ENCODE peak calls at places on chromosomes 2 and 18, in six cellular contexts. One of them, this sample, is unnamed.
A peak's percentile ranks its signal among the peaks of the same experiment; 100 is the strongest.

GRCh38 chr2:218317832-218318231 is 25.5 kb upstream of the TMBIM1 start:
- DNase-seq in upper lobe of right lung: no peak
- DNase-seq in sigmoid colon: no peak
- DNase-seq in nephron progenitor cell: no peak
- DNase-seq in dorsolateral prefrontal cortex: no peak
- DNase-seq in fibroblast of mammary gland: no peak
- DNase-seq in this sample: no peak

GRCh38 chr2:33634261-33634910 is 35.3 kb upstream of the FAM98A start:
- DNase-seq in upper lobe of right lung: no peak
- DNase-seq in sigmoid colon: no peak
- DNase-seq in nephron progenitor cell: no peak
- DNase-seq in dorsolateral prefrontal cortex: no peak
- DNase-seq in fibroblast of mammary gland: no peak
- DNase-seq in this sample: no peak

GRCh38 chr2:70733428-70734185 is 34.4 kb downstream of the ADD2 start:
- DNase-seq in upper lobe of right lung: no peak
- DNase-seq in sigmoid colon: no peak
- DNase-seq in nephron progenitor cell: no peak
- DNase-seq in dorsolateral prefrontal cortex: no peak
- DNase-seq in fibroblast of mammary gland: no peak
- DNase-seq in this sample: no peak

GRCh38 chr2:49108436-49108835 is 45.9 kb downstream of the FSHR start:
- DNase-seq in upper lobe of right lung: no peak
- DNase-seq in sigmoid colon: no peak
- DNase-seq in nephron progenitor cell: no peak
- DNase-seq in dorsolateral prefrontal cortex: no peak
- DNase-seq in fibroblast of mammary gland: no peak
- DNase-seq in this sample: no peak

GRCh38 chr2:190360561-190360960 is 17.2 kb downstream of the INPP1 start:
- DNase-seq in upper lobe of right lung: no peak
- DNase-seq in sigmoid colon: no peak
- DNase-seq in nephron progenitor cell: no peak
- DNase-seq in dorsolateral prefrontal cortex: no peak
- DNase-seq in fibroblast of mammary gland: no peak
- DNase-seq in this sample: no peak

GRCh38 chr2:101706819-101707177 is 9.3 kb downstream of the MAP4K4 start:
- DNase-seq in upper lobe of right lung: no peak
- DNase-seq in sigmoid colon: no peak
- DNase-seq in nephron progenitor cell: no peak
- DNase-seq in dorsolateral prefrontal cortex: no peak
- DNase-seq in fibroblast of mammary gland: no peak
- DNase-seq in this sample: no peak

GRCh38 chr2:232986155-232986554 is 26.9 kb downstream of the NGEF start:
- DNase-seq in upper lobe of right lung: no peak
- DNase-seq in sigmoid colon: no peak
- DNase-seq in nephron progenitor cell: no peak
- DNase-seq in dorsolateral prefrontal cortex: no peak
- DNase-seq in fibroblast of mammary gland: no peak
- DNase-seq in this sample: no peak

GRCh38 chr2:100060875-100061274 is 81.5 kb downstream of the AFF3 start:
- DNase-seq in upper lobe of right lung: no peak
- DNase-seq in sigmoid colon: no peak
- DNase-seq in nephron progenitor cell: no peak
- DNase-seq in dorsolateral prefrontal cortex: no peak
- DNase-seq in fibroblast of mammary gland: no peak
- DNase-seq in this sample: no peak

GRCh38 chr2:106359512-106359911 is 108.7 kb downstream of the RGPD3 start:
- DNase-seq in upper lobe of right lung: no peak
- DNase-seq in sigmoid colon: no peak
- DNase-seq in nephron progenitor cell: no peak
- DNase-seq in dorsolateral prefrontal cortex: no peak
- DNase-seq in fibroblast of mammary gland: no peak
- DNase-seq in this sample: no peak

GRCh38 chr2:124586835-124587234 is 561.7 kb downstream of the CNTNAP5 start:
- DNase-seq in upper lobe of right lung: no peak
- DNase-seq in sigmoid colon: no peak
- DNase-seq in nephron progenitor cell: no peak
- DNase-seq in dorsolateral prefrontal cortex: no peak
- DNase-seq in fibroblast of mammary gland: no peak
- DNase-seq in this sample: no peak

GRCh38 chr2:127106457-127106997 is 427 bp downstream of the BIN1 start:
- DNase-seq in upper lobe of right lung: peak; percentile 73
- DNase-seq in sigmoid colon: peak; percentile 80
- DNase-seq in nephron progenitor cell: peak; percentile 49
- DNase-seq in dorsolateral prefrontal cortex: no peak
- DNase-seq in fibroblast of mammary gland: no peak
- DNase-seq in this sample: no peak

GRCh38 chr2:215979615-215980014 is 33.7 kb downstream of the MREG start:
- DNase-seq in upper lobe of right lung: no peak
- DNase-seq in sigmoid colon: no peak
- DNase-seq in nephron progenitor cell: no peak
- DNase-seq in dorsolateral prefrontal cortex: no peak
- DNase-seq in fibroblast of mammary gland: no peak
- DNase-seq in this sample: no peak

GRCh38 chr2:135701442-135701841 is 40.2 kb upstream of the UBXN4 start:
- DNase-seq in upper lobe of right lung: no peak
- DNase-seq in sigmoid colon: no peak
- DNase-seq in nephron progenitor cell: no peak
- DNase-seq in dorsolateral prefrontal cortex: no peak
- DNase-seq in fibroblast of mammary gland: peak; percentile 76
- DNase-seq in this sample: no peak

GRCh38 chr18:76565238-76566173 is 70.5 kb upstream of the ZNF516 start:
- DNase-seq in upper lobe of right lung: peak; percentile 79
- DNase-seq in sigmoid colon: peak; percentile 90
- DNase-seq in nephron progenitor cell: peak; percentile 73
- DNase-seq in dorsolateral prefrontal cortex: no peak
- DNase-seq in fibroblast of mammary gland: peak; percentile 97
- DNase-seq in this sample: peak; percentile 89

GRCh38 chr2:157497603-157498314 is 53.9 kb upstream of the CYTIP start:
- DNase-seq in upper lobe of right lung: no peak
- DNase-seq in sigmoid colon: no peak
- DNase-seq in nephron progenitor cell: peak; percentile 10
- DNase-seq in dorsolateral prefrontal cortex: no peak
- DNase-seq in fibroblast of mammary gland: peak; percentile 50
- DNase-seq in this sample: no peak

GRCh38 chr18:27673861-27674260 is 488.8 kb upstream of the CHST9 start:
- DNase-seq in upper lobe of right lung: no peak
- DNase-seq in sigmoid colon: no peak
- DNase-seq in nephron progenitor cell: no peak
- DNase-seq in dorsolateral prefrontal cortex: no peak
- DNase-seq in fibroblast of mammary gland: no peak
- DNase-seq in this sample: no peak

GRCh38 chr2:1940660-1941059 is 196.3 kb upstream of the PXDN start:
- DNase-seq in upper lobe of right lung: peak; percentile 74
- DNase-seq in sigmoid colon: peak; percentile 59
- DNase-seq in nephron progenitor cell: no peak
- DNase-seq in dorsolateral prefrontal cortex: peak; percentile 65
- DNase-seq in fibroblast of mammary gland: peak; percentile 1
- DNase-seq in this sample: no peak

GRCh38 chr2:44850016-44850415 is 91.5 kb upstream of the SIX3 start:
- DNase-seq in upper lobe of right lung: no peak
- DNase-seq in sigmoid colon: no peak
- DNase-seq in nephron progenitor cell: no peak
- DNase-seq in dorsolateral prefrontal cortex: no peak
- DNase-seq in fibroblast of mammary gland: no peak
- DNase-seq in this sample: peak; percentile 59

GRCh38 chr2:23556929-23557328 is 171.9 kb downstream of the KLHL29 start:
- DNase-seq in upper lobe of right lung: no peak
- DNase-seq in sigmoid colon: no peak
- DNase-seq in nephron progenitor cell: no peak
- DNase-seq in dorsolateral prefrontal cortex: no peak
- DNase-seq in fibroblast of mammary gland: no peak
- DNase-seq in this sample: no peak

GRCh38 chr2:202141319-202141947 is 68.4 kb downstream of the KIAA2012 start:
- DNase-seq in upper lobe of right lung: no peak
- DNase-seq in sigmoid colon: no peak
- DNase-seq in nephron progenitor cell: no peak
- DNase-seq in dorsolateral prefrontal cortex: no peak
- DNase-seq in fibroblast of mammary gland: no peak
- DNase-seq in this sample: no peak

GRCh38 chr18:31943895-31944816 is 1.2 kb upstream of the TRAPPC8 start:
- DNase-seq in upper lobe of right lung: no peak
- DNase-seq in sigmoid colon: no peak
- DNase-seq in nephron progenitor cell: no peak
- DNase-seq in dorsolateral prefrontal cortex: no peak
- DNase-seq in fibroblast of mammary gland: no peak
- DNase-seq in this sample: no peak

GRCh38 chr18:31941010-31941809 is 1.7 kb downstream of the TRAPPC8 start:
- DNase-seq in upper lobe of right lung: no peak
- DNase-seq in sigmoid colon: no peak
- DNase-seq in nephron progenitor cell: no peak
- DNase-seq in dorsolateral prefrontal cortex: no peak
- DNase-seq in fibroblast of mammary gland: no peak
- DNase-seq in this sample: no peak

GRCh38 chr18:31942301-31942998 is 478 bp downstream of the TRAPPC8 start:
- DNase-seq in upper lobe of right lung: peak; percentile 85
- DNase-seq in sigmoid colon: peak; percentile 66
- DNase-seq in nephron progenitor cell: no peak
- DNase-seq in dorsolateral prefrontal cortex: no peak
- DNase-seq in fibroblast of mammary gland: peak; percentile 63
- DNase-seq in this sample: no peak

GRCh38 chr18:31946305-31947046 is 3.5 kb upstream of the TRAPPC8 start:
- DNase-seq in upper lobe of right lung: no peak
- DNase-seq in sigmoid colon: no peak
- DNase-seq in nephron progenitor cell: no peak
- DNase-seq in dorsolateral prefrontal cortex: no peak
- DNase-seq in fibroblast of mammary gland: no peak
- DNase-seq in this sample: no peak

DNA sequence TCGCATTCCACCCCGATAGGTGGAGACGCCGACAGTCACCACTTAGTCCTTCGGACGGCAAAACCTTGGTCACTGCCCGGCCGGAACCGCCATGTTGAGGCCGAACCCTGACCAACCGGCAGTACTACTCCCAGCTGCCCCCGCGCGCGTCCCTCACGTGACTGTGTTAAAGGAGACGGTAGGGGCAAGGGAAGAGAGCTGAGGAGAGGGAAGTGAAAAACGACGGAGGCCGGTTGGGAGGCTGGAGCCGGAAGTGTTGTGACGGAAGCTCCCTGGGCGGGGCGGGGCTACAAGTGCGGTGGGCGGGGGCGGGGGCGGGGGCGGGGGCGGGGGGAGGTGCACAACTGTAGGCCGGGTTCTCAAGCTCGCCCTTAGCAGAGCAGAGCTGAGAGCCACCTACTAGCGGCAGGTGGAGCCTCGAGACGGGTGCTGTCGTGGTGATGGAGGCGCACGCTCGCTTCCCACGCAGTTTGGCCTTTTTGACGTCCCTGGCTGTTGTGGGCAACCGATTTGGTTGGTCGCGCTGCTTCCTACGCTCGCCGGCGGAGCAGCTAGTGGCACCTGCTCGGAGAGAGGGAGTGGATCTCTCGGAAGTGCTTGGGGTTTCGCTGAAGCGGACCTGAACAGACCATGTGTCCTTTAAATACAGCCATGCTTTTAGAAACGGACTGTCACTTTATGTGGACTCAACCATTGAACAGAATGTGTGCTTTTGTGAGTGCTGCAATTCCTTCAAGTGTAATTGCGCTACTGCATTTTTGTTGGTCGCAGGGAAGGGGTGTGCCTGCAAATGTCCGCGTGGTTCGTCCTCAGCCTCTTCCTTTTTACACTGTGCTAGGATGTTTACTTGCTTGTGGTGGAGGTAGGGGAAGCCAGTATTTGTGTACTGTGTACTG is at the start of gene TRAPPC8:
- DNase-seq in upper lobe of right lung: peak; percentile 99
- DNase-seq in sigmoid colon: peak; percentile 99
- DNase-seq in nephron progenitor cell: peak; percentile 93
- DNase-seq in dorsolateral prefrontal cortex: peak; percentile 100
- DNase-seq in fibroblast of mammary gland: peak; percentile 97
- DNase-seq in this sample: peak; percentile 99
- TF ChIP-seq CTCF in upper lobe of right lung: peak; percentile 9
- TF ChIP-seq CTCF in sigmoid colon: no peak
- TF ChIP-seq CTCF in nephron progenitor cell: no peak
- TF ChIP-seq CTCF in dorsolateral prefrontal cortex: no peak
- TF ChIP-seq CTCF in fibroblast of mammary gland: no peak
- TF ChIP-seq CTCF in this sample: peak; percentile 23

GRCh38 chr2:188068093-188068492 is 223.6 kb upstream of the GULP1 start:
- DNase-seq in upper lobe of right lung: no peak
- DNase-seq in sigmoid colon: no peak
- DNase-seq in nephron progenitor cell: no peak
- DNase-seq in dorsolateral prefrontal cortex: no peak
- DNase-seq in fibroblast of mammary gland: peak; percentile 4
- DNase-seq in this sample: no peak

GRCh38 chr2:188065386-188065785 is 226.3 kb upstream of the GULP1 start:
- DNase-seq in upper lobe of right lung: no peak
- DNase-seq in sigmoid colon: no peak
- DNase-seq in nephron progenitor cell: no peak
- DNase-seq in dorsolateral prefrontal cortex: no peak
- DNase-seq in fibroblast of mammary gland: no peak
- DNase-seq in this sample: no peak
- TF ChIP-seq CTCF in upper lobe of right lung: no peak
- TF ChIP-seq CTCF in sigmoid colon: no peak
- TF ChIP-seq CTCF in nephron progenitor cell: no peak
- TF ChIP-seq CTCF in dorsolateral prefrontal cortex: no peak
- TF ChIP-seq CTCF in fibroblast of mammary gland: no peak
- TF ChIP-seq CTCF in this sample: no peak

DNA sequence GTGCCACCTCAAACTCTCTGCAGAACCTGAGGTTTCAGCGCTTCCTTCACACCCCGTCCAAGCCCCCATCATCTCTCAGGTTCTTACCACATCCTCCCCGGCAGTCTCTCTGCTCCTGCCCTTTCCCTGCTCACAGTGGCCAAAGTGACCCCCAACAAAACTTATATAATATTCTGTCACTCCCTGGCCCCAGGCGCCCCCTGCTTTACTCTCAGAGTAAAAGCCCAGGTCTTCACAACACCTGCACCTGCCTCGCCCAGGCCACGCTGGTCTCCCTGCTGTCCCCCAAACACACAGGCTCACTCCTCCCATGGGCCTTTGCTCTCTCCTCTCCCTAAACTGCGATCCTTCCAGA is 6.4 kb downstream of the ITGB1BP1 start:
- DNase-seq in upper lobe of right lung: no peak
- DNase-seq in sigmoid colon: no peak
- DNase-seq in nephron progenitor cell: no peak
- DNase-seq in dorsolateral prefrontal cortex: no peak
- DNase-seq in fibroblast of mammary gland: no peak
- DNase-seq in this sample: no peak
- TF ChIP-seq CTCF in upper lobe of right lung: no peak
- TF ChIP-seq CTCF in sigmoid colon: no peak
- TF ChIP-seq CTCF in nephron progenitor cell: no peak
- TF ChIP-seq CTCF in dorsolateral prefrontal cortex: no peak
- TF ChIP-seq CTCF in fibroblast of mammary gland: no peak
- TF ChIP-seq CTCF in this sample: no peak

DNA sequence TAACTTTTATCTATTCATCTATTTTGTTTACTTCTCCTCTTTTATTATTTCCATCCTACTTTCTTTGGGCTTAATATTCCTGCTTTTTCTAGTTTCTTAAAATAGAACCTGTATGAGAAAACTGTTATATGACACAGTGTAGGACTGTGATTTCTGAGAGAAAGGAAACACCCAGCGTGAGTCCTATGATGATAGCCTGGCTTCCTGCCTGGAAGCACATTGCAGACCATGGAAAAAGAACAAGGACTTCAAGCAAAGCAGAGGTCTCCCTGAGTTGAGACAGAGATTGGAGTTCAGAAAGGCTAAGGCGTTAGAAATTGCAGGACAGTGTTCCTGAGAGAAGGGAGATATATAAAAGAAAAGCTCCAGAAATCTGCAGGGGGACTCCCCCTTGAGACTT is 7.8 kb downstream of the RBM44 start:
- DNase-seq in upper lobe of right lung: no peak
- DNase-seq in sigmoid colon: no peak
- DNase-seq in nephron progenitor cell: no peak
- DNase-seq in dorsolateral prefrontal cortex: no peak
- DNase-seq in fibroblast of mammary gland: peak; percentile 12
- DNase-seq in this sample: no peak
- TF ChIP-seq CTCF in upper lobe of right lung: no peak
- TF ChIP-seq CTCF in sigmoid colon: no peak
- TF ChIP-seq CTCF in nephron progenitor cell: no peak
- TF ChIP-seq CTCF in dorsolateral prefrontal cortex: no peak
- TF ChIP-seq CTCF in fibroblast of mammary gland: no peak
- TF ChIP-seq CTCF in this sample: no peak

This sample was measured in osteocyte.